ENCODE peak calls at places on chromosome 7, in four cellular contexts. One of them, this sample, is unnamed. For H3K4me1, the result is how much of the 10 kb centered on the place peaks cover.

GRCh38 chr7:75033826-75034225 is 39.8 kb downstream of the RCC1L start:
- DNase-seq in prostate gland: no peak
- DNase-seq in stomach: no peak
- DNase-seq in GM23338: no peak
- DNase-seq in this sample: no peak

GRCh38 chr7:133040178-133040577 is 41.7 kb downstream of the CHCHD3 start:
- DNase-seq in prostate gland: no peak
- DNase-seq in stomach: no peak
- DNase-seq in GM23338: peak
- DNase-seq in this sample: no peak

GRCh38 chr7:92159-92767 is 100.1 kb upstream of the FAM20C start:
- DNase-seq in stomach: no peak
- DNase-seq in prostate gland: no peak
- DNase-seq in GM23338: no peak
- DNase-seq in this sample: no peak

GRCh38 chr7:88102686-88103085 is 117.2 kb downstream of the SRI start:
- DNase-seq in stomach: no peak
- DNase-seq in GM23338: no peak
- DNase-seq in prostate gland: no peak
- DNase-seq in this sample: peak

GRCh38 chr7:158705234-158705890 is 758 bp upstream of the NCAPG2 start:
- DNase-seq in prostate gland: no peak
- DNase-seq in GM23338: peak
- DNase-seq in stomach: no peak
- DNase-seq in this sample: peak

GRCh38 chr7:126483972-126484371 is 768.8 kb downstream of the GRM8 start:
- DNase-seq in stomach: no peak
- DNase-seq in prostate gland: no peak
- DNase-seq in GM23338: no peak
- DNase-seq in this sample: no peak

GRCh38 chr7:98209166-98209920 is 1.9 kb upstream of the BHLHA15 start:
- DNase-seq in stomach: no peak
- DNase-seq in GM23338: no peak
- DNase-seq in prostate gland: no peak
- DNase-seq in this sample: no peak

GRCh38 chr7:100584677-100585510 is 1.0 kb downstream of the LRCH4 start:
- DNase-seq in stomach: peak
- DNase-seq in GM23338: peak
- DNase-seq in prostate gland: no peak
- DNase-seq in this sample: peak

DNA sequence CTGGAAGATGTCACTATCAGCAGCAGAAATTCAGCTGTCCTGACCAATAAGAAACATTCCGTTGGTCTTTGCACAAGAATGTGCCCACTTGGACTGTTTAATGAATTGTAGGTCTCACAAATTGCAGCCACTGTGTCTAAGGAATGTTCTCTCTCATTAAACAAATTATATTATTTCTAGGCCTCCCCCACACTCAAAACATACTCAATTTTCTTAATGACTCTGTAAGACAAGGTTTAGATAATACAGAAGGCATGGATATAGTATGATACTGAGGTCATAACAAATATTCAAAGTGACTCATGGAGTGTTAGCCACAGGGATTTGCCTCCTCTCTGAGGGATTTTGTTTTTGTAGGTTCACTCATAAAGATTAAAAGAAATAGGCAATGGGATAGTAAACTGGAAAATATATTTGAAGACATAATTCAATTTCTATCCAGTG is 197.5 kb downstream of the PTN start:
- DNase-seq in stomach: no peak
- DNase-seq in prostate gland: no peak
- DNase-seq in GM23338: no peak
- DNase-seq in this sample: no peak
- TF ChIP-seq POLR2AphosphoS5 in stomach: no peak
- TF ChIP-seq POLR2AphosphoS5 in prostate gland: no peak
- TF ChIP-seq POLR2AphosphoS5 in GM23338: no peak
- TF ChIP-seq POLR2AphosphoS5 in this sample: no peak

DNA sequence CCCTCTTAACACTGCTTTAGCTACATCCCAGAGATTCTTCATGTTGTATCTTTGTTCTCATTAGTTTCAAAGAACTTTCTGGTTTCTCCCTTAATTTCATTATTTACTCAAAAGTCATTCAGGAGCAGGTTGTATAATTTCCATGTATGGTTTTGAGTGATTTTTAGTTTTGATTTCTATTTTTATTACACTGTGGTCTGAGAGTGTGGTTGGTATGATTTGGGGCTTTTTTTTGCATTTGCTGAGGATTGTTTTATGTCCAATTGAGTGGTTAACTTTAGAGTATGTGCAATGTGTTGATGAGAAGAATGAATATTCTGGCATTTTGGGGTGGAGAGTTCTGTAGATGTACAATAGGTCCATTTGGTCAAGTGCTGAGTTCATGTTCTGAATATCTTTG is 37.9 kb upstream of the CAPZA2 start:
- DNase-seq in stomach: no peak
- DNase-seq in GM23338: no peak
- DNase-seq in prostate gland: no peak
- DNase-seq in this sample: no peak
- H3K4me1 ChIP-seq in stomach: under half
- H3K4me1 ChIP-seq in GM23338: under half
- H3K4me1 ChIP-seq in prostate gland: under half
- H3K4me1 ChIP-seq in this sample: under half

GRCh38 chr7:73569042-73569608 is 9.3 kb downstream of the TBL2 start:
- DNase-seq in GM23338: no peak
- DNase-seq in prostate gland: no peak
- DNase-seq in stomach: no peak
- DNase-seq in this sample: no peak
- TF ChIP-seq POLR2AphosphoS5 in GM23338: no peak
- TF ChIP-seq POLR2AphosphoS5 in prostate gland: no peak
- TF ChIP-seq POLR2AphosphoS5 in stomach: no peak
- TF ChIP-seq POLR2AphosphoS5 in this sample: no peak

GRCh38 chr7:29345590-29345989 is 151.0 kb downstream of the CHN2 start:
- DNase-seq in GM23338: peak
- DNase-seq in stomach: peak
- DNase-seq in prostate gland: peak
- DNase-seq in this sample: peak
- H3K4me1 ChIP-seq in GM23338: under half
- H3K4me1 ChIP-seq in stomach: under half
- H3K4me1 ChIP-seq in prostate gland: under half
- H3K4me1 ChIP-seq in this sample: under half

DNA sequence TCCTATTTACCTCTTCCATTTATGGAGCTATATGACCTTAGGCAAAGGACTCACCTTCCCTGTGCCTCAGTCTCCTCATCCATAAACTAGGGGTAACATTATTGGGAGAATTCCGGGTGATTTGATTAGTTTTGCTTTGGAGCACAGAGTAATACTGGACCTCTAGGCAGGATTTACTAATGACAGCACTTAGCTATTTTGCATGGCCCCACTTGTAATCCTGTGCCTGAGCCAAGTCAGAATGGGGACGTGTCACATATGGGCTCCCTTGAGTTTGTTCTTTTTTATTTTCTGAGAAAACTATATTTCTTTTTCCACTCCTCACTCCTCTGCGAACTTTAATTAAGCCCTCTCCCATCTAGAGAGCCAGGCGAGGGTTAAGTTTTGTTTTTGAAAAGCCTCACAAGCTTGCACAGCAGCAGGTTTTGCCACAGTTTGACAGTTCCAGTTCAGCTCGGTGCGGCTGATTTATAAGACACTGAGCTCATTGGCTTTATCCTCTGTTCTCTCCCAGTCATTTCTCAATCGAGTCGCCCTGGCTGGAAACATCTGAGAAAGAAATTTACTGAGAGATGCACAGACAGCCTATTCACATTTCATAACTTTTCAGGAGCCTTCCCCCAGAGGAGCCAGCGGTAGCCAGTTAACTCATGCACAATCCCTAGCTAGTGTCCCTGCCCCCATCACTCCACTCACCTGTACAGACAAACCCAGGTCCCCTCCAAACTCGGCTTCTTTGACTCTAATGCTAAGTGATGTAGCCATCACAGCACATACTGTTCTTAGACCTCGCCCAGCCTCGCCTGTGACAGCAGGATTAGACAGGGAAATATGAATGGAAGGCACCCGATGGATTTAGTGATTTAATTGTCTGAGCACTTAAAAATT is 441.9 kb upstream of the NPVF start:
- DNase-seq in stomach: no peak
- DNase-seq in GM23338: no peak
- DNase-seq in prostate gland: peak
- DNase-seq in this sample: no peak
- TF ChIP-seq POLR2AphosphoS5 in stomach: peak
- TF ChIP-seq POLR2AphosphoS5 in GM23338: no peak
- TF ChIP-seq POLR2AphosphoS5 in prostate gland: peak
- TF ChIP-seq POLR2AphosphoS5 in this sample: no peak

DNA sequence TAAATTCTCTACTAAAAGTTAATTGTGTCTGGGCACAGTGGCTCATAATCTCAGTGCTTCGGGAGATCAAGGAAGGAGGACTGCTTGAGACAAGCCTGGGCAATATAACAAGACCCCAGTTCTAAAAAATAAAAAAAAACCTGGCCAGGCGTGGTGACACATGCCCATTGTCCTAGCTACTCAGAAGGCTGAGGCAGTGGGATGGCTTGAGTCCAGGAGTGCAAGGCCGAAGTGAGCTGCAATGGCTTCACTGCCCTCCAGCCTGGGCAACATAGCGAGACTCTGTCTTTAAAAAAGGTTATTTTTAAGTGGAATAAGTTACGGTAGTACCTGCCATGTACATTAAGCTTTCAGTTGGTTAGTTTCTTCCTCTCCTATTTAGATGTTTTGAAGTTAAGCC is 28.9 kb downstream of the CDK14 start:
- DNase-seq in GM23338: no peak
- DNase-seq in stomach: no peak
- DNase-seq in prostate gland: no peak
- DNase-seq in this sample: peak
- H3K4me1 ChIP-seq in GM23338: half or more
- H3K4me1 ChIP-seq in stomach: under half
- H3K4me1 ChIP-seq in prostate gland: under half
- H3K4me1 ChIP-seq in this sample: half or more

DNA sequence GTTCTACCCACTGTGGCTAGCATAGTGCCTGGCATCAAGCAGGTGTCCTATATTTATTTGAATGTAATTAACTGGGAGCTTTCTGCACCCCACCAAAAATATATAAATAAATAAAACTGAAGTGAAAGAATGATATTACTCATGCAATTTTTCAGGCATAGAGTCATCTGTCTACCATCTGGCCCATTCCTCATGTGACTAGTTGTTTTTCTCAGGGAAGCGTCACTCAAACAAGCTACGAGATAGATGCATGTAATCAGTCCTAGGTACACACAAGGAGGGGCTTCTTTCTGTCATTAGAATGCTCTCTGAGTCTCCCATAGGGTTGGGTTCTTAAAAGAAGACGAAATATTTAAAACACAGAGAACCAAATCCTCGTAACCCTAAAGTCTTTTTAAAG is 255.5 kb upstream of the KMT2E start:
- DNase-seq in prostate gland: no peak
- DNase-seq in GM23338: no peak
- DNase-seq in stomach: no peak
- DNase-seq in this sample: no peak
- TF ChIP-seq POLR2AphosphoS5 in prostate gland: no peak
- TF ChIP-seq POLR2AphosphoS5 in GM23338: no peak
- TF ChIP-seq POLR2AphosphoS5 in stomach: no peak
- TF ChIP-seq POLR2AphosphoS5 in this sample: no peak

DNA sequence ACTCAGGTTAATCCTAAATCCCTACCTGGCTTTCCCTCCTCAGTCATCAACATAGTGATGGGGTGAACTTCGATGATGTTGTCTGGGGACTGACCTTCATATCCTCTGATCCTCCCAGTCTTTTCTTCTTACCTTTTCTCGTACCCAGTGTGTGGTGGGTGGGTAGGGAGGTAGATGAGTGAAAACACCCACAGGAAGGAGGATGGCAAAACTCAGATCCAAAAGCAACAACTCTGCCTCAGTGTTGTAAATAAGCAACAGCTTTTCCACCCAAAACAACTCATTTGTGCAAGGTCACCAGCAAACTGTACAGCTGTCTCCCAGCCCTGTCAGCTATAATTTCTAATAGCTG is 38.6 kb downstream of the VOPP1 start:
- DNase-seq in GM23338: no peak
- DNase-seq in stomach: no peak
- DNase-seq in prostate gland: no peak
- DNase-seq in this sample: no peak
- H3K4me1 ChIP-seq in GM23338: under half
- H3K4me1 ChIP-seq in stomach: under half
- H3K4me1 ChIP-seq in prostate gland: under half
- H3K4me1 ChIP-seq in this sample: under half

This sample was measured in endothelial cell of umbilical vein.